ENCODE peak calls at places on chromosomes 3 and 15, in eight cellular contexts. S, T, E, A, M, P, F and L are unnamed samples.

GRCh38 chr3:66036586-66037061 is 2.1 kb downstream of the MAGI1 start:
- DNase-seq in E (peak; percentile 61), P (peak; percentile 25), F (no peak), S (no peak), A (no peak), M (no peak), T (no peak), L (peak; percentile 12)

GRCh38 chr15:48798319-48798718 is 12.6 kb downstream of the CEP152 start:
- DNase-seq in E (peak; percentile 83), P (no peak), T (no peak), F (no peak), M (no peak), A (no peak), S (no peak), L (no peak)

GRCh38 chr3:126704494-126705214 is 614 bp downstream of the CHCHD6 start:
- DNase-seq in F (no peak), S (no peak), T (no peak), M (no peak), A (no peak), E (peak; percentile 40), P (no peak), L (peak; percentile 13)

GRCh38 chr3:58035512-58035867 is 27.3 kb downstream of the FLNB start:
- DNase-seq in S (no peak), E (no peak), F (no peak), P (no peak), A (no peak), M (no peak), T (no peak), L (no peak)

GRCh38 chr3:107124885-107125284 is 252.4 kb upstream of the CCDC54 start:
- DNase-seq in P (peak; percentile 42), A (no peak), S (no peak), T (no peak), M (peak; percentile 27), E (no peak), F (no peak), L (no peak)

GRCh38 chr3:183114374-183114773 is 15.1 kb upstream of the MCCC1 start:
- DNase-seq in S (peak; percentile 30), A (no peak), F (no peak), E (no peak), T (no peak), M (no peak), P (no peak), L (no peak)

GRCh38 chr3:173618148-173618547 is 220.6 kb downstream of the NLGN1 start:
- DNase-seq in T (no peak), M (no peak), S (no peak), P (no peak), F (no peak), E (no peak), A (no peak), L (no peak)

GRCh38 chr3:115581347-115582135 is 41.8 kb upstream of the GAP43 start:
- DNase-seq in T (no peak), S (no peak), M (peak; percentile 52), F (peak; percentile 32), P (no peak), A (no peak), E (no peak), L (peak; percentile 20)

GRCh38 chr3:147890114-147890513 is 480.9 kb downstream of the ZIC1 start:
- DNase-seq in P (no peak), M (no peak), S (no peak), T (no peak), E (no peak), F (no peak), A (no peak), L (no peak)

DNA sequence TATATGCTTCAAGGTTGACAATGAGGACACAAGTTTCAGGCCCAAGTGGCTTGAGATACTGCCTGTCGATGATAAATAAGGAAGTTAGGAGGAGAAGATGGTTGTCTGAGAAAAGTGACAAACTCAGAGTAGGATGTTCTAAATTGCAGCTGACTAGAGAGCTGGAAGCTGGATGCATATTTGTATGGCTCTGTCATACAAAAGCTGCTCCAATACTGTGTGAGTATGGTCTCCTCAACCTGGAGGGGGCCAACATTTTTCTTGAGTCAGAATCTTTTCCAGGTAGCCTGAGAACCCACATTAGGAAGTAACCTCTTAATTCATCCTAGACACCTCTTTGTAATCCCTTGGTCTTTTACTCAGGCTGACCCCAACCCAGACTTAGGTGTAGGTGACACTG is 28.4 kb upstream of the TPRG1 start:
- DNase-seq in S (no peak), F (no peak), M (peak; percentile 11), A (no peak), P (no peak), E (no peak), T (no peak), L (no peak)
- H3K4me3 ChIP-seq in S (no peak overlapping the region), F (no peak overlapping the region), M (no peak overlapping the region), A (no peak overlapping the region), P (no peak overlapping the region), E (no peak overlapping the region), T (no peak overlapping the region), L (no peak overlapping the region)

GRCh38 chr15:37093480-37094410 is 6.6 kb downstream of the MEIS2 start:
- DNase-seq in T (no peak), A (no peak), P (no peak), F (no peak), E (no peak), S (no peak), M (peak; percentile 76), L (peak; percentile 35)
- H3K4me1 ChIP-seq in T (peaks cover 9% of the 10 kb centered on the region), A (peaks cover 6% of the 10 kb centered on the region), P (peaks cover 21% of the 10 kb centered on the region), F (peaks cover 2% of the 10 kb centered on the region), E (peaks cover 47% of the 10 kb centered on the region), S (peaks cover 10% of the 10 kb centered on the region), M (peaks cover 28% of the 10 kb centered on the region), L (peaks cover 30% of the 10 kb centered on the region)

DNA sequence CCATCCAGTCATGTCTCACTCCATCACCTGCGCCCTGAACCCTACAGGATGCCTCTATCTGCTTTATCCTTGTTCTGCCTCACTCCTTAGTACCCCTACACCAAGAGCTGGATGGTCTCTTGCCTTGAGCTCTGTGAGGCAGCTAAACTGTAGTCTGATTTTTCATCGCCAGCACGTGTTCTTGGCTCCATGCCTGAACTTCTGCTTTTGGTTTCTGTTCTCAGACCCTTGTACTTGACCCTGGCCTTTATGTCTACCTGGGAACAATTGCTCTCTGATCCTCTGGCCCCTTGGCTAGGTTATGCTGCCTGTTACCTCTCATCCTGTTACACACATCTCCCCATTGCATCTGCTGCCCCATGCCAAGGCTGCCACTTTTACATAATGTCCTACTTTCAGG is 318.0 kb upstream of the LMCD1 start:
- DNase-seq in M (no peak), A (no peak), E (no peak), P (no peak), F (no peak), T (no peak), S (peak; percentile 18), L (no peak)
- H3K4me3 ChIP-seq in M (no peak overlapping the region), A (no peak overlapping the region), E (no peak overlapping the region), P (no peak overlapping the region), F (no peak overlapping the region), T (no peak overlapping the region), S (no peak overlapping the region), L (no peak overlapping the region)

DNA sequence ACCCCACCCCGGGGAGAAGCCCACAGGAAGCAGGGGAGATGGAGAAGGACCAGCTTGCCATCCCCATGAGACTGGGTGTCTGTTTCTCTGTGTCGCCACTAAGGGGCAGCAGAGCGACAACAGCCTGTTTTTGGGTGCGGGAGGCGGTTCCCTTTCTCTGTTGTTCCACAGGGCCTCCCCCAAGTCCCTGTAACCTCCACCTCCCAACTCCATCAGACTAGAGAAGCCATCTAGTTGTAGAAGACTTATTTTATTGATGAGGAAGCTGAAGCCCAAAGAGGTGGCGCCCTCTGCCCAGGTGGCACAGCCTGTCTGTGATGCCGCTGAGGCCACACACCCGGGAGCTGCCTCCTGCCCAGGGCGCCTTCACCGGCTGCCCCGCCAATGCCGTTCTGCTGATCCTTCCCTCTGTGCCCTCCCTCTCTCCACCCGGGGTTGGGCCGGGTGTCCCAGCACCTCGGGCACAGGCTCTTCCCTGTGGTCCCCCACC is 3.9 kb upstream of the CCDC9B start:
- DNase-seq in M (peak; percentile 69), T (peak; percentile 51), P (peak; percentile 68), A (peak; percentile 64), E (peak; percentile 72), F (no peak), S (peak; percentile 71), L (peak; percentile 77)
- H3K4me1 ChIP-seq in M (peaks cover 84% of the 10 kb centered on the region), T (peaks cover 8% of the 10 kb centered on the region), P (peaks cover 51% of the 10 kb centered on the region), A (no peaks in the 10 kb centered on the region), E (peaks cover 11% of the 10 kb centered on the region), F (peaks cover 20% of the 10 kb centered on the region), S (peaks cover 4% of the 10 kb centered on the region), L (peaks cover 15% of the 10 kb centered on the region)

DNA sequence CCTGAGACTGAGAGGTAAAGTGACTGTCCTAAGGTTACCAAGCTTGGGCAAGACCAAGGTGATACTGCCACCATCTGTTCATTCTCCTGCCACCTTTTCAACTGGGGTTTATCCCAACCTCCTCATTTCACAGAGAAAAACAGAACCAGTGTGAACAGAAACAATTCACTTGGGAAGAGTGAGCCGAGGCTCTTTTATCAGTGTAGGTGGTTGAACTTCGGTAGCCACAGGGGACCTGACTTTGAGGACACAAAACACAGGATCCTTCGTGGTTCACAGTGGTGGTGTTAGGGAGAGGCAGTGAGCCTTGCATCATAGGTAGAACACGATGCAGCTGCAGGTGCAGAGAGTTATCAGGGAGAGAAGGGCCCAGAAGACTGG is 72.8 kb upstream of the ICE2 start:
- DNase-seq in P (no peak), A (no peak), S (no peak), T (no peak), E (no peak), M (peak; percentile 52), F (no peak), L (no peak)
- H3K4me3 ChIP-seq in P (no peak overlapping the region), A (no peak overlapping the region), S (no peak overlapping the region), T (peak overlapping the region; percentile 14), E (no peak overlapping the region), M (no peak overlapping the region), F (no peak overlapping the region), L (no peak overlapping the region)

GRCh38 chr15:45397116-45397665 is 18.8 kb upstream of the GATM start:
- DNase-seq in T (no peak), M (no peak), F (no peak), S (no peak), E (no peak), A (no peak), P (no peak), L (no peak)
- H3K4me1 ChIP-seq in T (peaks cover 12% of the 10 kb centered on the region), M (peaks cover 29% of the 10 kb centered on the region), F (peaks cover 4% of the 10 kb centered on the region), S (peaks cover 24% of the 10 kb centered on the region), E (peaks cover 5% of the 10 kb centered on the region), A (peaks cover 6% of the 10 kb centered on the region), P (peaks cover 16% of the 10 kb centered on the region), L (no peaks in the 10 kb centered on the region)